ENCODE peak calls at places on chromosomes 11 and 22, in seven cellular contexts. One of them, this sample, is unnamed. For H3K36me3, the result is how much of the 10 kb centered on the place peaks cover.

GRCh38 chr11:26134481-26135355 is 197.2 kb upstream of the ANO3 start:
- DNase-seq in Panc1: no peak
- DNase-seq in esophagus muscularis mucosa: no peak
- DNase-seq in neuronal stem cell: peak
- DNase-seq in heart right ventricle: no peak
- DNase-seq in effector memory CD4-positive, alpha-beta T cell: no peak
- DNase-seq in astrocyte: no peak
- DNase-seq in this sample: no peak

GRCh38 chr22:36536717-36537116 is 7.8 kb upstream of the EIF3D start:
- DNase-seq in heart right ventricle: no peak
- DNase-seq in effector memory CD4-positive, alpha-beta T cell: no peak
- DNase-seq in esophagus muscularis mucosa: no peak
- DNase-seq in Panc1: no peak
- DNase-seq in neuronal stem cell: no peak
- DNase-seq in astrocyte: no peak
- DNase-seq in this sample: no peak

GRCh38 chr11:111445586-111445985 is 66.5 kb upstream of the POU2AF1 start:
- DNase-seq in heart right ventricle: peak
- DNase-seq in esophagus muscularis mucosa: no peak
- DNase-seq in astrocyte: no peak
- DNase-seq in neuronal stem cell: no peak
- DNase-seq in effector memory CD4-positive, alpha-beta T cell: no peak
- DNase-seq in Panc1: no peak
- DNase-seq in this sample: no peak

GRCh38 chr11:57480409-57481137 is 20.2 kb downstream of the RTN4RL2 start:
- DNase-seq in neuronal stem cell: no peak
- DNase-seq in astrocyte: no peak
- DNase-seq in heart right ventricle: peak
- DNase-seq in Panc1: no peak
- DNase-seq in effector memory CD4-positive, alpha-beta T cell: no peak
- DNase-seq in esophagus muscularis mucosa: no peak
- DNase-seq in this sample: peak

GRCh38 chr22:35334010-35334409 is 34.3 kb downstream of the TOM1 start:
- DNase-seq in esophagus muscularis mucosa: no peak
- DNase-seq in heart right ventricle: no peak
- DNase-seq in Panc1: no peak
- DNase-seq in effector memory CD4-positive, alpha-beta T cell: no peak
- DNase-seq in neuronal stem cell: no peak
- DNase-seq in astrocyte: no peak
- DNase-seq in this sample: no peak

GRCh38 chr11:103637250-103637649 is 399.2 kb upstream of the DDI1 start:
- DNase-seq in effector memory CD4-positive, alpha-beta T cell: no peak
- DNase-seq in heart right ventricle: no peak
- DNase-seq in esophagus muscularis mucosa: no peak
- DNase-seq in Panc1: no peak
- DNase-seq in neuronal stem cell: no peak
- DNase-seq in astrocyte: peak
- DNase-seq in this sample: no peak

GRCh38 chr22:49395617-49396016 is 432.1 kb downstream of the BRD1 start:
- DNase-seq in Panc1: no peak
- DNase-seq in heart right ventricle: no peak
- DNase-seq in esophagus muscularis mucosa: no peak
- DNase-seq in astrocyte: no peak
- DNase-seq in neuronal stem cell: no peak
- DNase-seq in effector memory CD4-positive, alpha-beta T cell: no peak
- DNase-seq in this sample: no peak

GRCh38 chr11:75665126-75665525 is 3.7 kb downstream of the MAP6 start:
- DNase-seq in heart right ventricle: no peak
- DNase-seq in Panc1: no peak
- DNase-seq in astrocyte: no peak
- DNase-seq in neuronal stem cell: no peak
- DNase-seq in effector memory CD4-positive, alpha-beta T cell: no peak
- DNase-seq in esophagus muscularis mucosa: no peak
- DNase-seq in this sample: no peak

GRCh38 chr11:129881570-129882170 is 13.7 kb downstream of the NFRKB start:
- DNase-seq in effector memory CD4-positive, alpha-beta T cell: no peak
- DNase-seq in neuronal stem cell: no peak
- DNase-seq in esophagus muscularis mucosa: no peak
- DNase-seq in Panc1: no peak
- DNase-seq in heart right ventricle: no peak
- DNase-seq in astrocyte: no peak
- DNase-seq in this sample: no peak

GRCh38 chr11:114257621-114258558 is 38.3 kb upstream of the NNMT start:
- DNase-seq in effector memory CD4-positive, alpha-beta T cell: no peak
- DNase-seq in astrocyte: no peak
- DNase-seq in neuronal stem cell: peak
- DNase-seq in heart right ventricle: peak
- DNase-seq in Panc1: no peak
- DNase-seq in esophagus muscularis mucosa: no peak
- DNase-seq in this sample: no peak

GRCh38 chr11:76657139-76657823 is 13.3 kb downstream of the LRRC32 start:
- DNase-seq in heart right ventricle: no peak
- DNase-seq in effector memory CD4-positive, alpha-beta T cell: no peak
- DNase-seq in esophagus muscularis mucosa: no peak
- DNase-seq in Panc1: no peak
- DNase-seq in neuronal stem cell: no peak
- DNase-seq in astrocyte: no peak
- DNase-seq in this sample: no peak

GRCh38 chr11:57729479-57729878 is 11.8 kb upstream of the SELENOH start:
- DNase-seq in heart right ventricle: no peak
- DNase-seq in esophagus muscularis mucosa: no peak
- DNase-seq in effector memory CD4-positive, alpha-beta T cell: no peak
- DNase-seq in astrocyte: no peak
- DNase-seq in Panc1: no peak
- DNase-seq in neuronal stem cell: no peak
- DNase-seq in this sample: no peak

GRCh38 chr22:46122511-46122971 is 27.8 kb upstream of the PPARA start:
- DNase-seq in Panc1: no peak
- DNase-seq in heart right ventricle: peak
- DNase-seq in neuronal stem cell: peak
- DNase-seq in esophagus muscularis mucosa: no peak
- DNase-seq in astrocyte: no peak
- DNase-seq in effector memory CD4-positive, alpha-beta T cell: peak
- DNase-seq in this sample: peak

GRCh38 chr22:17105143-17106129 is 15.7 kb downstream of the TMEM121B start:
- DNase-seq in effector memory CD4-positive, alpha-beta T cell: no peak
- DNase-seq in neuronal stem cell: no peak
- DNase-seq in heart right ventricle: no peak
- DNase-seq in Panc1: no peak
- DNase-seq in astrocyte: no peak
- DNase-seq in esophagus muscularis mucosa: no peak
- DNase-seq in this sample: no peak

GRCh38 chr11:85718991-85719807 is 33.2 kb upstream of the CCDC89 start:
- DNase-seq in astrocyte: peak
- DNase-seq in esophagus muscularis mucosa: no peak
- DNase-seq in neuronal stem cell: peak
- DNase-seq in effector memory CD4-positive, alpha-beta T cell: no peak
- DNase-seq in Panc1: peak
- DNase-seq in heart right ventricle: peak
- DNase-seq in this sample: no peak

GRCh38 chr11:85717360-85717927 is 31.4 kb upstream of the CCDC89 start:
- DNase-seq in neuronal stem cell: no peak
- DNase-seq in effector memory CD4-positive, alpha-beta T cell: no peak
- DNase-seq in astrocyte: no peak
- DNase-seq in heart right ventricle: no peak
- DNase-seq in esophagus muscularis mucosa: no peak
- DNase-seq in Panc1: no peak
- DNase-seq in this sample: no peak

GRCh38 chr11:85723088-85723487 is 37.1 kb upstream of the CCDC89 start:
- DNase-seq in esophagus muscularis mucosa: no peak
- DNase-seq in astrocyte: no peak
- DNase-seq in heart right ventricle: no peak
- DNase-seq in effector memory CD4-positive, alpha-beta T cell: no peak
- DNase-seq in neuronal stem cell: no peak
- DNase-seq in Panc1: no peak
- DNase-seq in this sample: no peak

GRCh38 chr11:85721191-85721590 is 35.2 kb upstream of the CCDC89 start:
- DNase-seq in neuronal stem cell: no peak
- DNase-seq in effector memory CD4-positive, alpha-beta T cell: no peak
- DNase-seq in heart right ventricle: no peak
- DNase-seq in Panc1: no peak
- DNase-seq in esophagus muscularis mucosa: no peak
- DNase-seq in astrocyte: no peak
- DNase-seq in this sample: no peak

DNA sequence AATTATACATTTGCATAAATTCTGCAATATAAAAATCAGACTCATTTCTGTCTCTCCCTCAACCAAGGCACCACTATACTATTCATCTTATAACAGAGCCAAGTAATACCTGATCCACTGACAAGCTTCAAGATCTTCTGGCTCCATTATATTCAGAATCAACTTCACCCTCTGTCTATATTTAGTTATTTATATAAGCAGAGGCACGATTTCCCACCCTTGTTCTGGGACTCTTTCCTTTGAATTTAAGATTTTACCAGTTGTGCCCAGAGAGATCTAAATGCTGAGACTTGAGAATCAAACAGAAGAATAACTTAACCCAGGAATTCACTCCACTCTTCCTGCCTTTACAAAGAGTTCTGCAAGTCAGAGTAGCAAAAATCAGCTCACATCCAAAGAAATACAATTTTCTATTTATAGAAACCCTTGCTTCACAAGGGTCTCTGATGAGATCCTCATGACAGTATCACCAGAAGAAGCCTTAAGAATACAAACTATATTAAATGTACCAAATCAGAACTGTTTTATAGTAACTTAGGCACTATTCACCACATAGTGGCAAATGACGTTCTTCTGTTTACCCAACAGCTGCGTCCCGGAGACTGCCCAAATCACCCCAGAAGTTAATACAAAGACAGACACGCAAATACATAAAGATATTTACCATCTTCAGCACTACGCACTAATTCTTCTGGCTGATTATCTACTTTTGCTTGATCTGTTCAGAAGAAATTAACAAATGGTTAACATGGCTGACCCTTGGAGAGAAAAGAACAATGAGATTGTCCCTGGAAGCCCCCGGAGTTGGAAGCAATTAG is 32.3 kb upstream of the CCDC89 start:
- DNase-seq in effector memory CD4-positive, alpha-beta T cell: no peak
- DNase-seq in esophagus muscularis mucosa: no peak
- DNase-seq in Panc1: no peak
- DNase-seq in neuronal stem cell: no peak
- DNase-seq in astrocyte: no peak
- DNase-seq in heart right ventricle: no peak
- DNase-seq in this sample: no peak
- H3K36me3 ChIP-seq in effector memory CD4-positive, alpha-beta T cell: under half
- H3K36me3 ChIP-seq in esophagus muscularis mucosa: under half
- H3K36me3 ChIP-seq in Panc1: under half
- H3K36me3 ChIP-seq in neuronal stem cell: under half
- H3K36me3 ChIP-seq in astrocyte: under half
- H3K36me3 ChIP-seq in heart right ventricle: under half
- H3K36me3 ChIP-seq in this sample: under half

DNA sequence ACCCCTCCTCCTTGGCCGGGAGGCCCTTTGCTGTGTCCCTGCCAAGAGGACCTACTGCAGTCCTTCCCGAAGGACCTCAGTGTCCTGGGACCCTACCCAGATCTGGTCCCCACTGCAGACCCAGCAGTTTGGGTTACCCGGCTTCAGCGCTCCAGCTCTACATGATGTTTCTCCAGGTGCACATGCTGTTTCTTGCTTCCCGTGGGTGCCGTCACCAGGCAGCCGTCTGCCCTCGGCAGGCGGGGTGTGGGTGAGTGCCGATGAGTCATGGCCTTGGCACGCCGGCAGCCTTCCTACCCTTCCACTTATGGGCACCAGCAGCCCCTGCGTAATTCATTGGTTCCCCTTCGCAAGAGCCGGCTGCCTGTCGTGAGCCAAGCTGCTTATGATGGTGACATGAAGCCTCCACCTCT is 101.8 kb downstream of the BCR start:
- DNase-seq in esophagus muscularis mucosa: no peak
- DNase-seq in astrocyte: peak
- DNase-seq in neuronal stem cell: no peak
- DNase-seq in heart right ventricle: peak
- DNase-seq in Panc1: no peak
- DNase-seq in effector memory CD4-positive, alpha-beta T cell: no peak
- DNase-seq in this sample: no peak
- H3K27ac ChIP-seq in esophagus muscularis mucosa: peak
- H3K27ac ChIP-seq in astrocyte: no peak
- H3K27ac ChIP-seq in neuronal stem cell: no peak
- H3K27ac ChIP-seq in heart right ventricle: peak
- H3K27ac ChIP-seq in Panc1: no peak
- H3K27ac ChIP-seq in effector memory CD4-positive, alpha-beta T cell: no peak
- H3K27ac ChIP-seq in this sample: no peak

DNA sequence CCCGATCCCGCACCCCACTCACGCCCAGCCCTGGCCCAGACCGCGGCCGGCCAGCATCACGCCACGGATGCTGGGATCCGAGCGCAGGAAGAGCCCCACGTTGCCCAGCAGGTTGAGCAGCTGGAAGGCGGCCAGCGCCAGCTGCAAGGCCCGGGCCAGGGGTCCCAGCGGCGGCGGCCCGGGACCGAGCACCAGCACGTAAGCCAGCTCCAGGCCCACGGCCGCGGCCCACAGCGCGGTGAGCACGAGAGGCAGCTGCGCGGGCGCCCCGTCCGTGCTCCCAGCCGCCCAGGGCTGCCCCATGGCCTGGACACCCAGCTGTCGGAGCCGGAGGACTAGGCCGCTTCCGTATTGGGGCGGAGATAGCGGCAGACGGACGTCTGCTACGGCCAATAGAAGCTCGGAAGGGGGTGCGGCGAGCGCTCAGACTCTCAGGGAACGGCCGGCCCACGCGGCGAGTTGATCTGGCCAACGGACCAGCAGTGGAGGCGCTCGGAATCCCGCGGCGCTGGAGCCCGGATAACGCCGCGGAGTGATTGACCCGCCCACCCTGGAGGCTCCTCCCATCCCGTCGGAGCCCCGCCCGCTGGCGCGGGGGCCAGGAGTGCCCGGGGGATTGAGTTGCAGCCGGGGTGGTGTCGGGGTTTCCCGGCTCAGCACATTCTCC is at the start of gene ZDHHC24:
- DNase-seq in neuronal stem cell: peak
- DNase-seq in Panc1: peak
- DNase-seq in esophagus muscularis mucosa: peak
- DNase-seq in astrocyte: peak
- DNase-seq in effector memory CD4-positive, alpha-beta T cell: peak
- DNase-seq in heart right ventricle: peak
- DNase-seq in this sample: peak
- H3K4me3 ChIP-seq in neuronal stem cell: peak
- H3K4me3 ChIP-seq in Panc1: peak
- H3K4me3 ChIP-seq in esophagus muscularis mucosa: peak
- H3K4me3 ChIP-seq in astrocyte: peak
- H3K4me3 ChIP-seq in effector memory CD4-positive, alpha-beta T cell: peak
- H3K4me3 ChIP-seq in heart right ventricle: peak
- H3K4me3 ChIP-seq in this sample: peak

GRCh38 chr11:3226846-3227567 is 5.2 kb downstream of the MRGPRE start:
- DNase-seq in neuronal stem cell: no peak
- DNase-seq in heart right ventricle: no peak
- DNase-seq in Panc1: no peak
- DNase-seq in effector memory CD4-positive, alpha-beta T cell: no peak
- DNase-seq in esophagus muscularis mucosa: no peak
- DNase-seq in astrocyte: no peak
- DNase-seq in this sample: no peak
- H3K36me3 ChIP-seq in neuronal stem cell: under half
- H3K36me3 ChIP-seq in heart right ventricle: under half
- H3K36me3 ChIP-seq in Panc1: under half
- H3K36me3 ChIP-seq in effector memory CD4-positive, alpha-beta T cell: under half
- H3K36me3 ChIP-seq in esophagus muscularis mucosa: under half
- H3K36me3 ChIP-seq in astrocyte: under half
- H3K36me3 ChIP-seq in this sample: under half

GRCh38 chr11:2375341-2375853 is 1.7 kb upstream of the CD81 start:
- DNase-seq in effector memory CD4-positive, alpha-beta T cell: no peak
- DNase-seq in astrocyte: no peak
- DNase-seq in heart right ventricle: peak
- DNase-seq in Panc1: no peak
- DNase-seq in neuronal stem cell: no peak
- DNase-seq in esophagus muscularis mucosa: no peak
- DNase-seq in this sample: no peak
- H3K27ac ChIP-seq in effector memory CD4-positive, alpha-beta T cell: no peak
- H3K27ac ChIP-seq in astrocyte: no peak
- H3K27ac ChIP-seq in heart right ventricle: peak
- H3K27ac ChIP-seq in Panc1: no peak
- H3K27ac ChIP-seq in neuronal stem cell: no peak
- H3K27ac ChIP-seq in esophagus muscularis mucosa: no peak
- H3K27ac ChIP-seq in this sample: no peak